ENCODE peak calls at places on chromosomes 12 and 14, in nine cellular contexts. F, E, U, B, K, D, O, A and P are unnamed samples.

GRCh38 chr12:107581616-107582015 is 104.0 kb upstream of the PWP1 start:
- DNase-seq in F (no peak), E (no peak), U (no peak), B (no peak), K (peak), D (no peak), O (no peak), A (no peak), P (no peak)

GRCh38 chr12:18153826-18154225 is 63.8 kb upstream of the RERGL start:
- DNase-seq in F (no peak), E (no peak), U (no peak), B (no peak), K (no peak), D (no peak), O (no peak), A (no peak), P (no peak)

GRCh38 chr12:105948331-105948730 is 190.4 kb downstream of the NUAK1 start:
- DNase-seq in F (no peak), E (no peak), U (no peak), B (no peak), K (no peak), D (no peak), O (no peak), A (peak), P (no peak)

GRCh38 chr12:121061831-121062230 is 22.8 kb upstream of the OASL start:
- DNase-seq in F (no peak), E (no peak), U (no peak), B (no peak), K (peak), D (no peak), O (no peak), A (no peak), P (no peak)

GRCh38 chr12:109946505-109946904 is 46.4 kb downstream of the TCHP start:
- DNase-seq in F (no peak), E (no peak), U (peak), B (no peak), K (no peak), D (no peak), O (no peak), A (no peak), P (no peak)

GRCh38 chr12:66500841-66501240 is 178.0 kb downstream of the GRIP1 start:
- DNase-seq in F (no peak), E (no peak), U (no peak), B (no peak), K (no peak), D (no peak), O (no peak), A (no peak), P (no peak)

GRCh38 chr12:121748571-121749265 is 36.2 kb downstream of the TMEM120B start:
- DNase-seq in F (no peak), E (no peak), U (peak), B (no peak), K (peak), D (no peak), O (no peak), A (no peak), P (no peak)

GRCh38 chr12:115871714-115872113 is 405.8 kb downstream of the MED13L start:
- DNase-seq in F (no peak), E (no peak), U (no peak), B (peak), K (peak), D (no peak), O (no peak), A (peak), P (no peak)

GRCh38 chr12:124036117-124037109 is 63.4 kb downstream of the ZNF664 start:
- DNase-seq in F (no peak), E (no peak), U (peak), B (peak), K (peak), D (no peak), O (no peak), A (no peak), P (no peak)

GRCh38 chr14:72715215-72715909 is 178.5 kb downstream of the DPF3 start:
- DNase-seq in F (no peak), E (no peak), U (no peak), B (no peak), K (no peak), D (no peak), O (no peak), A (no peak), P (no peak)

GRCh38 chr14:103736546-103737431 is 21.2 kb downstream of the ZFYVE21 start:
- DNase-seq in F (no peak), E (no peak), U (peak), B (no peak), K (no peak), D (no peak), O (no peak), A (no peak), P (no peak)

GRCh38 chr14:75030147-75030546 is 21.1 kb downstream of the MLH3 start:
- DNase-seq in F (no peak), E (no peak), U (no peak), B (no peak), K (no peak), D (no peak), O (no peak), A (no peak), P (no peak)

GRCh38 chr14:66965831-66966230 is 223.4 kb upstream of the GARIN2 start:
- DNase-seq in F (no peak), E (no peak), U (no peak), B (no peak), K (peak), D (no peak), O (no peak), A (no peak), P (no peak)

GRCh38 chr14:20516921-20517320 is 11.6 kb downstream of the RNASE10 start:
- DNase-seq in F (no peak), E (no peak), U (no peak), B (no peak), K (peak), D (no peak), O (no peak), A (no peak), P (no peak)